ENCODE peak calls at places on chromosome 5, in ten cellular contexts. R, V, Y, I, C, L, K, Q, B and U are unnamed samples.

GRCh38 chr5:127820910-127821553 is 117.8 kb downstream of the CCDC192 start:
- DNase-seq in R (no peak), L (no peak), C (no peak), Q (no peak), I (no peak), Y (no peak), K (peak), V (no peak), B (no peak), U (peak)

GRCh38 chr5:62263401-62263800 is 42.6 kb upstream of the KIF2A start:
- DNase-seq in R (no peak), Q (no peak), B (no peak), C (no peak), V (no peak), L (no peak), Y (no peak), I (no peak), K (no peak), U (no peak)

GRCh38 chr5:160133071-160133917 is 14.0 kb upstream of the PWWP2A start:
- DNase-seq in I (no peak), C (peak), Y (peak), B (peak), L (no peak), Q (no peak), V (peak), R (no peak), K (peak), U (peak)

GRCh38 chr5:85132269-85132668 is 747.6 kb upstream of the EDIL3 start:
- DNase-seq in L (no peak), C (no peak), B (no peak), Y (no peak), V (no peak), I (no peak), Q (no peak), R (no peak), K (no peak), U (peak)

GRCh38 chr5:11854926-11855325 is 49.3 kb downstream of the CTNND2 start:
- DNase-seq in L (no peak), V (no peak), Q (no peak), C (no peak), Y (no peak), I (peak), K (no peak), R (no peak), B (no peak), U (no peak)

GRCh38 chr5:160423025-160423554 is 1.4 kb downstream of the PTTG1 start:
- DNase-seq in Q (no peak), L (no peak), C (no peak), I (no peak), R (no peak), Y (no peak), K (no peak), B (no peak), V (no peak), U (no peak)

GRCh38 chr5:112004867-112005532 is 248.0 kb upstream of the NREP start:
- DNase-seq in Y (no peak), L (no peak), K (peak), I (no peak), C (no peak), V (no peak), B (peak), Q (no peak), R (no peak), U (peak)

GRCh38 chr5:72159501-72159911 is 52.2 kb downstream of the MAP1B start:
- DNase-seq in V (no peak), K (peak), Q (no peak), I (no peak), R (no peak), Y (no peak), L (no peak), C (no peak), B (no peak), U (no peak)

GRCh38 chr5:172931001-172931536 is 28.2 kb upstream of the RPL26L1 start:
- DNase-seq in B (peak), C (peak), R (no peak), Y (peak), L (no peak), K (peak), V (no peak), Q (no peak), I (no peak), U (peak)

GRCh38 chr5:26245327-26245726 is 793.1 kb downstream of the CDH9 start:
- DNase-seq in V (no peak), I (no peak), Q (no peak), K (no peak), R (no peak), C (no peak), L (no peak), B (no peak), Y (no peak), U (no peak)